ENCODE peak calls at places on chromosomes 6 and 20, in eight cellular contexts. V is OCI-LY7, M is glutamatergic neuron, X is ascending aorta, Q is osteocyte, R is GM12865, T is endodermal cell, P is neural crest cell. D is an unnamed sample.

GRCh38 chr20:38601216-38602184 is at the start of gene ARHGAP40:
- DNase-seq in P (no peak), X (no peak), M (peak), Q (no peak), T (peak), V (no peak), R (peak), D (no peak)

GRCh38 chr6:125197795-125198269 is 44.3 kb downstream of the TPD52L1 start:
- DNase-seq in P (no peak), M (no peak), Q (no peak), R (no peak), T (peak), V (no peak), X (peak), D (no peak)

GRCh38 chr6:13725570-13725969 is 13.9 kb upstream of the RANBP9 start:
- DNase-seq in X (peak), Q (no peak), M (no peak), T (no peak), R (no peak), P (no peak), V (no peak), D (no peak)

GRCh38 chr6:74208239-74208638 is 512.2 kb downstream of the CD109 start:
- DNase-seq in X (no peak), T (no peak), P (no peak), Q (no peak), V (no peak), R (no peak), M (no peak), D (no peak)

GRCh38 chr6:156778615-156779205 is 1.5 kb downstream of the ARID1B start:
- DNase-seq in R (peak), X (peak), T (peak), P (peak), V (peak), Q (no peak), M (peak), D (peak)

GRCh38 chr6:157885211-157885788 is 62.3 kb downstream of the SNX9 start:
- DNase-seq in R (no peak), Q (no peak), T (no peak), P (no peak), V (no peak), X (no peak), M (no peak), D (no peak)

GRCh38 chr20:63351811-63352591 is 9.1 kb downstream of the CHRNA4 start:
- DNase-seq in P (peak), V (no peak), M (peak), R (no peak), T (peak), Q (no peak), X (no peak), D (no peak)

GRCh38 chr6:136069119-136069518 is 181.0 kb downstream of the MTFR2 start:
- DNase-seq in V (no peak), T (no peak), X (no peak), R (no peak), Q (no peak), P (no peak), M (no peak), D (no peak)

GRCh38 chr6:158958504-158959386 is 41.3 kb downstream of the RSPH3 start:
- DNase-seq in R (peak), M (no peak), Q (no peak), P (no peak), T (no peak), V (peak), X (no peak), D (no peak)

GRCh38 chr6:73752943-73753342 is 56.9 kb downstream of the CD109 start:
- DNase-seq in R (no peak), M (no peak), V (no peak), X (no peak), T (no peak), Q (no peak), P (no peak), D (no peak)

GRCh38 chr20:57671662-57672061 is 38.2 kb downstream of the PMEPA1 start:
- DNase-seq in X (no peak), T (no peak), M (no peak), Q (no peak), V (no peak), P (no peak), R (no peak), D (no peak)

GRCh38 chr6:156543431-156543830 is 233.7 kb upstream of the ARID1B start:
- DNase-seq in R (no peak), M (no peak), V (no peak), T (no peak), Q (no peak), P (no peak), X (no peak), D (no peak)

GRCh38 chr6:90263653-90264052 is 33.0 kb downstream of the BACH2 start:
- DNase-seq in X (no peak), R (no peak), M (no peak), T (no peak), P (no peak), V (no peak), Q (no peak), D (no peak)

GRCh38 chr6:151325075-151326050 is 66.0 kb downstream of the ZBTB2 start:
- DNase-seq in M (peak), X (peak), R (peak), V (no peak), P (peak), T (peak), Q (no peak), D (no peak)

GRCh38 chr6:34143884-34144580 is 1.9 kb downstream of the GRM4 start:
- DNase-seq in X (no peak), Q (no peak), M (peak), R (peak), V (peak), T (peak), P (peak), D (no peak)

GRCh38 chr20:45347297-45347935 is 808 bp downstream of the SDC4 start:
- DNase-seq in P (no peak), M (no peak), T (no peak), V (no peak), X (no peak), Q (no peak), R (no peak), D (no peak)

GRCh38 chr6:20126789-20127653 is 85.2 kb downstream of the MBOAT1 start:
- DNase-seq in R (peak), Q (no peak), T (peak), X (peak), P (peak), V (peak), M (peak), D (no peak)

GRCh38 chr6:24861934-24862333 is 63.2 kb upstream of the ARMH2 start:
- DNase-seq in V (peak), T (no peak), Q (no peak), P (no peak), X (no peak), M (peak), R (peak), D (no peak)

GRCh38 chr20:46031701-46032254 is 2.8 kb downstream of the SLC12A5 start:
- DNase-seq in R (no peak), V (no peak), Q (no peak), T (peak), M (peak), X (no peak), P (no peak), D (no peak)

GRCh38 chr6:169651498-169651897 is 50.3 kb downstream of the WDR27 start:
- DNase-seq in X (no peak), M (no peak), V (no peak), T (no peak), R (no peak), P (no peak), Q (no peak), D (peak)

GRCh38 chr6:169652896-169653295 is 48.9 kb downstream of the WDR27 start:
- DNase-seq in X (no peak), V (no peak), T (no peak), P (no peak), Q (peak), M (no peak), R (no peak), D (no peak)

GRCh38 chr6:169656626-169657610 is 44.9 kb downstream of the WDR27 start:
- DNase-seq in X (no peak), Q (peak), V (no peak), R (no peak), M (no peak), T (peak), P (no peak), D (no peak)

GRCh38 chr6:169653691-169654090 is 48.1 kb downstream of the WDR27 start:
- DNase-seq in T (no peak), P (no peak), V (no peak), X (no peak), Q (peak), R (no peak), M (no peak), D (no peak)

GRCh38 chr6:169654590-169655391 is 47.0 kb downstream of the WDR27 start:
- DNase-seq in T (no peak), P (peak), Q (peak), V (peak), M (peak), R (peak), X (peak), D (no peak)
- TF ChIP-seq CTCF in T (peak), P (peak), Q (peak), V (no peak), M (no peak), R (no peak), X (no peak), D (peak)

GRCh38 chr6:114690625-114691024 is 347.8 kb upstream of the HS3ST5 start:
- DNase-seq in V (no peak), T (no peak), Q (no peak), P (no peak), X (no peak), M (no peak), R (no peak), D (no peak)
- TF ChIP-seq CTCF in V (peak), T (peak), Q (no peak), P (no peak), X (no peak), M (no peak), R (peak), D (no peak)

GRCh38 chr6:39897699-39898098 is 36.6 kb downstream of the MOCS1 start:
- DNase-seq in X (no peak), Q (no peak), T (no peak), V (no peak), P (no peak), M (no peak), R (no peak), D (no peak)
- TF ChIP-seq CTCF in X (no peak), Q (no peak), T (no peak), V (no peak), P (no peak), M (no peak), R (no peak), D (no peak)

GRCh38 chr6:1473598-1473997 is 84.2 kb downstream of the FOXF2 start:
- DNase-seq in Q (no peak), T (no peak), M (no peak), R (no peak), X (no peak), V (no peak), P (no peak), D (no peak)

GRCh38 chr6:1473166-1473565 is 83.8 kb downstream of the FOXF2 start:
- DNase-seq in R (no peak), T (peak), Q (no peak), X (no peak), P (no peak), V (no peak), M (no peak), D (no peak)

GRCh38 chr6:1475169-1475568 is 85.8 kb downstream of the FOXF2 start:
- DNase-seq in X (no peak), T (no peak), Q (no peak), M (no peak), R (no peak), P (no peak), V (no peak), D (no peak)

GRCh38 chr6:1472643-1473042 is 83.3 kb downstream of the FOXF2 start:
- DNase-seq in V (no peak), P (no peak), X (no peak), Q (no peak), R (no peak), M (no peak), T (no peak), D (no peak)

DNA sequence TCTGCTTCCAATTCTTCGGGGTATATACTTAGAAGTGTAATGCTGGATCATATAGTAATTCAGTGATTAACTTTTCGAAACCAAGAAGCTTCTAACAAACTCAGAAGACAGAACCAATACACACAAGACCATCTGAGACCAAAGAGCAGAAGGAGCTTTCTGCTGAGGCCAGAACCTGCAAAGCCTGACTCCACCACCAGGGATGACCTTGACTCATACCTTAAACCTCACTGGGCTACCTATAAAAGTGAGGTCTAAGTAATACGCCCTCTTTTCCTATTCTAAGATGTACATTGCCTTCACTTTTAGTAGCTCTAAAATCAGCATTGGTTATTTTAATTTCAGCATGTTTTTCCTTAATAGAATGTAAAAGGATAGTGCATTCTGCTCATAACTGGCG is 84.8 kb downstream of the FOXF2 start:
- DNase-seq in V (no peak), P (no peak), Q (no peak), X (no peak), M (no peak), R (no peak), T (peak), D (no peak)
- TF ChIP-seq CTCF in V (no peak), P (peak), Q (no peak), X (no peak), M (peak), R (peak), T (peak), D (peak)

GRCh38 chr20:33600414-33600813 is 61.7 kb upstream of the C20orf144 start:
- DNase-seq in T (no peak), P (no peak), X (no peak), R (no peak), M (no peak), V (no peak), Q (no peak), D (no peak)

GRCh38 chr20:33604084-33604990 is 57.8 kb upstream of the C20orf144 start:
- DNase-seq in M (no peak), T (no peak), Q (no peak), R (no peak), V (peak), P (no peak), X (no peak), D (no peak)

GRCh38 chr20:33601016-33601415 is 61.1 kb upstream of the C20orf144 start:
- DNase-seq in R (no peak), Q (no peak), X (no peak), T (no peak), P (no peak), V (no peak), M (no peak), D (no peak)

GRCh38 chr20:33602826-33603590 is 59.1 kb upstream of the C20orf144 start:
- DNase-seq in Q (no peak), P (no peak), V (peak), R (peak), T (no peak), M (no peak), X (no peak), D (no peak)

DNA sequence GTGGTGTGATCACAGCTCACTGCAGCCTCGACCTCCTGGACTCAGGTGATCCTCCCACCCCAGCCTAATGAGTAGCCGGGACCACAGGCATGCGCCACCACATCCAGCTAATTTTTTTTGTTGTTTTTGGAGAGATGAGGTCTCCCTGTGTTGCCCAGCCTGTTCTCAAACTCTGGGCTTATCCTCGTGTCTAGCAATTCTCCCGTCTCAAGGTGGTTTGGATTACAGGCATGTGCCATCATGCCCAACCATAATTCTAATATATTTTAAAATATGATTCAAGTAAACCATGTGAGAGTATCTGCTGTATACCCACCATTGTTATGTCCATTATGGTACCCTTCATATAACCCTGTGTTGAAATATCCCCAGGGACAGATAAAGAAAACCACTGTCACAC is 60.3 kb upstream of the C20orf144 start:
- DNase-seq in T (no peak), M (no peak), Q (no peak), R (no peak), V (no peak), P (no peak), X (no peak), D (no peak)
- TF ChIP-seq CTCF in T (no peak), M (no peak), Q (no peak), R (no peak), V (no peak), P (no peak), X (no peak), D (no peak)

GRCh38 chr6:3592371-3592941 is 135.6 kb upstream of the SLC22A23 start:
- DNase-seq in M (no peak), P (no peak), Q (no peak), V (no peak), R (no peak), T (no peak), X (no peak), D (no peak)

GRCh38 chr6:3591970-3592369 is 135.1 kb upstream of the SLC22A23 start:
- DNase-seq in M (no peak), V (no peak), X (no peak), R (no peak), T (no peak), Q (no peak), P (no peak), D (no peak)

GRCh38 chr6:3593161-3593560 is 136.3 kb upstream of the SLC22A23 start:
- DNase-seq in P (no peak), M (no peak), X (no peak), Q (no peak), T (no peak), V (no peak), R (no peak), D (no peak)

GRCh38 chr6:3594196-3594595 is 137.3 kb upstream of the SLC22A23 start:
- DNase-seq in T (no peak), M (no peak), Q (no peak), X (no peak), R (no peak), P (no peak), V (no peak), D (no peak)

GRCh38 chr6:3596736-3597135 is 139.9 kb upstream of the SLC22A23 start:
- DNase-seq in X (peak), T (no peak), V (no peak), Q (no peak), R (no peak), P (no peak), M (no peak), D (no peak)
- TF ChIP-seq CTCF in X (no peak), T (no peak), V (no peak), Q (no peak), R (no peak), P (no peak), M (no peak), D (no peak)

DNA sequence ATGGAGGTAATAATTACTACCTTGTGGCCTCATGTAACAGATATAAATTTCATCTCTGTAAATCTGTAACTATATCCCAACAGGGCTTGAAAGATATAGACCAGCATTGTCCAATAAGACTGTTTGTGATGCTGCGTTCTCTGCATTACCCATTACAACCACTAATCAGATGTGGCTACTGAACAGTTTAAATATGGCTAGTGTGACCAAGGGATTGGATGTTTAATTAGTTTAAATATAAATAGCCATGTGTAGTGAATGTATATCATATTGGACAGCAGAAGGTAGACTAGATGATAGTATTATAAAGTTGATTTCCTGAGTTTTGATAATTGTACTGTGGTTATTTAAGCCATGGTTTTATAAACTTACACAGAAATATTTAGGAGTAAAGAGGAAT is 27.8 kb upstream of the JAG1 start:
- DNase-seq in P (no peak), Q (no peak), X (no peak), V (no peak), M (no peak), R (no peak), T (no peak), D (no peak)
- TF ChIP-seq CTCF in P (peak), Q (no peak), X (no peak), V (no peak), M (peak), R (no peak), T (peak), D (peak)

DNA sequence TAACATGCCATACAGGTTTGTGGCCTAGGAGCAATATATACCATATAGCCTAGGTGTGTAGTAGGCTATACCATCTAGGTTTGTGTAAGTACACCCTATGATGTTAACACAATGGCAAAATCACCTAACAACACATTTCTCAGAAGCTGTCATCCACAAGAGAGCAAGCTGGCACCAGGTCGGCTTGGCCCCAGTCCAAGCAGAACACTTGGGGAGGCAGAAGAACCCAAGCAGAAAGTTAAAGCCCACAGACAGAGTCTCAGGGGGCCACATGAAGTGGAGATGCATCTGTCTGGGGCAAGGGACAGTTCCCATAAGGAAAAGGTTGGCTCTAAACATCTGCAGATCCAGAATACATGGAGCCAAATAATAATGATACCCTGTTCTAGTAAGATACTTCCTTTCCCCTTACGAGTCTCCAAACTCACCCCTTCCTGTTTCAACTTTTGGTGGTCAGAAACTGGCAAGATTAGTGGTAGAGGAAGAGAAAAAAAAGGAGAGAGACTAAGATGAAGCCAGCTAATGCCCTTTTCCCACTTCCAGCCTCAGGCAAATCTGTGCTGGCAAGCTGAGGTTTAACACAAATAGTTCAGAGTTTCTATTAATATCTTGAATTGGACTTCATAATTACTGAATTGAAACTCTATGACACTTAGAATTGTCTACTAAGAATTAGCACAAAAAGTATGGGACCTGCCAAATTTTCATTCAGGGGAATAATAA is 29.5 kb downstream of the TCF21 start:
- DNase-seq in M (no peak), X (no peak), Q (no peak), R (no peak), P (no peak), V (no peak), T (no peak), D (no peak)
- TF ChIP-seq CTCF in M (no peak), X (no peak), Q (no peak), R (no peak), P (no peak), V (no peak), T (no peak), D (no peak)

GRCh38 chr20:51810155-51811039 is 8.1 kb upstream of the SALL4 start:
- DNase-seq in X (no peak), T (peak), M (no peak), V (no peak), Q (no peak), P (no peak), R (no peak), D (no peak)
- TF ChIP-seq CTCF in X (no peak), T (peak), M (peak), V (no peak), Q (peak), P (peak), R (no peak), D (peak)

D was measured in type B pancreatic cell.